ENCODE peak calls at places on chromosomes 1 and 21, in ten cellular contexts. X is heart left ventricle; G is spleen; B is GM20000; D is IMR-90; W is RPMI7951; V is stomach; C is activated T-helper 9 cell treated with anti-CD3 and anti-CD28 coated beads, Interleukin-2, amount 50 U/mL, for 16 hours; L is C1 segment of cervical spinal cord; F is effector memory CD8-positive, alpha-beta T cell. R is an unnamed sample.

GRCh38 chr1:9181176-9181906 is 52.4 kb upstream of the GPR157 start:
- DNase-seq in L (peak), C (peak), W (peak), B (peak), G (peak), F (peak), X (peak), D (peak), V (peak), R (peak)

GRCh38 chr1:7922301-7922700 is 18.3 kb downstream of the TNFRSF9 start:
- DNase-seq in F (no peak), B (no peak), D (peak), G (no peak), V (no peak), L (no peak), W (peak), C (no peak), X (no peak), R (no peak)

GRCh38 chr1:248372394-248372793 is 3.2 kb upstream of the OR2T6 start:
- DNase-seq in W (no peak), C (no peak), B (no peak), G (no peak), X (no peak), V (no peak), F (no peak), D (no peak), L (no peak), R (no peak)

GRCh38 chr1:239814306-239814881 is 277.3 kb upstream of the FMN2 start:
- DNase-seq in W (peak), G (no peak), X (no peak), C (no peak), V (no peak), D (peak), L (no peak), F (no peak), B (no peak), R (no peak)

GRCh38 chr1:12600880-12601633 is 17.0 kb downstream of the DHRS3 start:
- DNase-seq in G (no peak), W (peak), C (no peak), V (peak), B (peak), X (peak), L (no peak), F (peak), D (no peak), R (no peak)

GRCh38 chr1:91080650-91081049 is 58.8 kb upstream of the ZNF644 start:
- DNase-seq in C (no peak), G (no peak), B (no peak), W (peak), D (no peak), L (no peak), V (no peak), F (no peak), X (no peak), R (no peak)

GRCh38 chr21:45542242-45542666 is at the start of gene SLC19A1:
- DNase-seq in D (peak), C (peak), V (peak), B (peak), W (peak), L (no peak), G (peak), F (peak), X (peak), R (peak)

GRCh38 chr1:151681921-151682320 is 34.7 kb downstream of the CELF3 start:
- DNase-seq in B (no peak), C (no peak), F (no peak), X (no peak), D (peak), W (no peak), L (no peak), G (no peak), V (no peak), R (no peak)

GRCh38 chr1:35660581-35661473 is 19.5 kb upstream of the PSMB2 start:
- DNase-seq in V (no peak), B (no peak), W (peak), F (no peak), D (peak), L (no peak), G (no peak), X (no peak), C (no peak), R (peak)

GRCh38 chr1:52662645-52663313 is 29.8 kb downstream of the SHISAL2A start:
- DNase-seq in C (no peak), L (no peak), V (no peak), G (no peak), X (no peak), F (no peak), W (peak), B (no peak), D (peak), R (no peak)

GRCh38 chr1:72241397-72241796 is 40.9 kb downstream of the NEGR1 start:
- DNase-seq in C (no peak), X (no peak), W (no peak), G (no peak), B (no peak), D (peak), L (no peak), V (no peak), F (no peak), R (peak)

GRCh38 chr1:162822391-162823200 is 32.1 kb downstream of the HSD17B7 start:
- DNase-seq in F (no peak), G (no peak), L (no peak), W (no peak), D (no peak), B (no peak), X (peak), C (no peak), V (peak), R (no peak)

GRCh38 chr1:116064616-116065015 is 46.6 kb upstream of the MAB21L3 start:
- DNase-seq in B (no peak), F (no peak), W (peak), V (no peak), L (no peak), C (no peak), G (no peak), X (peak), D (no peak), R (no peak)

GRCh38 chr1:199551967-199552565 is 475.4 kb upstream of the NR5A2 start:
- DNase-seq in V (no peak), L (peak), G (no peak), F (no peak), B (peak), C (no peak), W (peak), D (peak), X (peak), R (peak)

GRCh38 chr1:10908266-10908665 is 104.2 kb upstream of the TARDBP start:
- DNase-seq in L (no peak), F (no peak), C (no peak), W (no peak), D (no peak), X (no peak), B (no peak), V (no peak), G (peak), R (no peak)

GRCh38 chr21:42781981-42782722 is 97.2 kb downstream of the WDR4 start:
- DNase-seq in X (no peak), F (no peak), L (no peak), W (no peak), G (peak), C (no peak), V (peak), D (no peak), B (no peak), R (no peak)

GRCh38 chr1:40944841-40945430 is 34.6 kb upstream of the CTPS1 start:
- DNase-seq in G (no peak), X (no peak), D (peak), V (peak), F (no peak), L (no peak), C (no peak), W (peak), B (no peak), R (no peak)

GRCh38 chr1:230913496-230913895 is 45.2 kb upstream of the C1orf198 start:
- DNase-seq in B (no peak), F (no peak), W (no peak), L (no peak), C (no peak), D (peak), X (no peak), G (no peak), V (no peak), R (no peak)

GRCh38 chr1:59142663-59143487 is 154.0 kb upstream of the FGGY start:
- DNase-seq in W (peak), F (no peak), X (no peak), G (no peak), B (no peak), V (no peak), D (peak), L (peak), C (no peak), R (peak)

GRCh38 chr1:11731719-11732283 is 4.1 kb upstream of the AGTRAP start:
- DNase-seq in D (peak), C (no peak), X (peak), W (peak), L (peak), B (no peak), F (no peak), G (peak), V (peak), R (no peak)

GRCh38 chr1:231196307-231196706 is 34.4 kb downstream of the TRIM67 start:
- DNase-seq in G (no peak), D (no peak), C (no peak), B (no peak), F (no peak), V (no peak), L (no peak), W (no peak), X (no peak), R (no peak)